ENCODE peak calls at places on chromosomes 6 and 20, in seven cellular contexts. V is B cell, Q is mesendoderm, E is sigmoid colon, H is psoas muscle, Z is EL, K is neural crest cell. P is an unnamed sample.

GRCh38 chr20:58753929-58754551 is 61.4 kb downstream of the NPEPL1 start:
- DNase-seq in V (no peak), Q (no peak), E (no peak), H (no peak), Z (no peak), K (no peak), P (no peak)

GRCh38 chr6:123913858-123914257 is 110.2 kb downstream of the NKAIN2 start:
- DNase-seq in V (no peak), Q (no peak), E (no peak), H (no peak), Z (no peak), K (no peak), P (no peak)

GRCh38 chr6:46407785-46408530 is 83.3 kb downstream of the RCAN2 start:
- DNase-seq in V (no peak), Q (no peak), E (no peak), H (no peak), Z (no peak), K (no peak), P (no peak)

GRCh38 chr6:44304282-44305199 is 8.6 kb downstream of the AARS2 start:
- DNase-seq in V (peak; percentile 75), Q (peak; percentile 70), E (no peak), H (peak; percentile 61), Z (peak; percentile 41), K (peak; percentile 48), P (no peak)

GRCh38 chr6:40845588-40845987 is 193.4 kb downstream of the UNC5CL start:
- DNase-seq in V (no peak), Q (peak; percentile 80), E (no peak), H (no peak), Z (peak; percentile 45), K (peak; percentile 57), P (peak; percentile 41)

GRCh38 chr20:35632539-35633115 is 17.0 kb downstream of the SPAG4 start:
- DNase-seq in V (no peak), Q (no peak), E (no peak), H (no peak), Z (no peak), K (no peak), P (no peak)

GRCh38 chr6:100446922-100447899 is 17.5 kb downstream of the SIM1 start:
- DNase-seq in V (no peak), Q (peak; percentile 47), E (no peak), H (no peak), Z (peak; percentile 65), K (no peak), P (no peak)

GRCh38 chr6:117976030-117976651 is 69.1 kb downstream of the SLC35F1 start:
- DNase-seq in V (no peak), Q (peak; percentile 83), E (no peak), H (no peak), Z (peak; percentile 38), K (peak; percentile 29), P (no peak)

GRCh38 chr20:55375920-55376319 is 629.4 kb downstream of the CBLN4 start:
- DNase-seq in V (no peak), Q (peak; percentile 23), E (no peak), H (no peak), Z (no peak), K (no peak), P (no peak)

GRCh38 chr6:111718326-111718725 is 112.6 kb upstream of the TRAF3IP2 start:
- DNase-seq in V (no peak), Q (no peak), E (no peak), H (no peak), Z (no peak), K (no peak), P (no peak)

GRCh38 chr6:125231133-125231532 is 70.6 kb downstream of the HDDC2 start:
- DNase-seq in V (no peak), Q (no peak), E (no peak), H (no peak), Z (no peak), K (no peak), P (no peak)

GRCh38 chr6:165456327-165456726 is 146.9 kb upstream of the C6orf118 start:
- DNase-seq in V (no peak), Q (no peak), E (no peak), H (no peak), Z (no peak), K (no peak), P (no peak)

GRCh38 chr6:163730496-163731210 is 316.1 kb downstream of the QKI start:
- DNase-seq in V (no peak), Q (no peak), E (peak; percentile 59), H (no peak), Z (no peak), K (no peak), P (no peak)

GRCh38 chr6:12066297-12066696 is 54.2 kb downstream of the HIVEP1 start:
- DNase-seq in V (no peak), Q (no peak), E (no peak), H (no peak), Z (peak; percentile 30), K (no peak), P (no peak)

GRCh38 chr6:39700362-39700761 is 24.8 kb downstream of the KIF6 start:
- DNase-seq in V (no peak), Q (no peak), E (no peak), H (no peak), Z (no peak), K (no peak), P (no peak)

GRCh38 chr6:114558153-114558552 is 215.3 kb upstream of the HS3ST5 start:
- DNase-seq in V (no peak), Q (no peak), E (no peak), H (no peak), Z (no peak), K (no peak), P (no peak)

GRCh38 chr20:59662856-59663512 is 58.6 kb downstream of the PHACTR3 start:
- DNase-seq in V (no peak), Q (no peak), E (no peak), H (no peak), Z (no peak), K (no peak), P (no peak)

GRCh38 chr6:3490622-3490980 is 33.8 kb upstream of the SLC22A23 start:
- DNase-seq in V (no peak), Q (no peak), E (no peak), H (no peak), Z (no peak), K (no peak), P (no peak)

GRCh38 chr6:24257282-24257681 is 100.6 kb downstream of the DCDC2 start:
- DNase-seq in V (no peak), Q (peak; percentile 39), E (no peak), H (no peak), Z (no peak), K (no peak), P (no peak)

GRCh38 chr20:46955601-46956556 is 61.2 kb downstream of the EYA2 start:
- DNase-seq in V (no peak), Q (no peak), E (no peak), H (no peak), Z (peak; percentile 36), K (no peak), P (no peak)

GRCh38 chr6:79544299-79544927 is 7.2 kb upstream of the LCA5 start:
- DNase-seq in V (no peak), Q (peak; percentile 35), E (no peak), H (no peak), Z (peak; percentile 16), K (no peak), P (no peak)

GRCh38 chr6:159828074-159828473 is 28.0 kb downstream of the PNLDC1 start:
- DNase-seq in V (no peak), Q (no peak), E (no peak), H (no peak), Z (peak; percentile 15), K (no peak), P (no peak)

GRCh38 chr6:79601020-79601609 is 30.0 kb upstream of the SH3BGRL2 start:
- DNase-seq in V (no peak), Q (no peak), E (no peak), H (no peak), Z (peak; percentile 59), K (no peak), P (no peak)

GRCh38 chr6:160022793-160023192 is 53.9 kb downstream of the IGF2R start:
- DNase-seq in V (no peak), Q (no peak), E (no peak), H (no peak), Z (no peak), K (no peak), P (no peak)

GRCh38 chr6:125983246-125983945 is 2.9 kb upstream of the TRMT11 start:
- DNase-seq in V (no peak), Q (no peak), E (no peak), H (no peak), Z (peak; percentile 76), K (no peak), P (no peak)

GRCh38 chr6:9192405-9192909 is 757.1 kb upstream of the SLC35B3 start:
- DNase-seq in V (no peak), Q (no peak), E (no peak), H (no peak), Z (no peak), K (no peak), P (no peak)

GRCh38 chr20:32972181-32973076 is 31.8 kb downstream of the SUN5 start:
- DNase-seq in V (peak; percentile 82), Q (peak; percentile 69), E (peak; percentile 60), H (no peak), Z (no peak), K (no peak), P (no peak)

GRCh38 chr6:55953384-55953783 is 78.0 kb upstream of the BMP5 start:
- DNase-seq in V (no peak), Q (no peak), E (no peak), H (no peak), Z (peak; percentile 54), K (no peak), P (no peak)

GRCh38 chr6:16320533-16321340 is 82.3 kb downstream of the GMPR start:
- DNase-seq in V (no peak), Q (no peak), E (no peak), H (peak; percentile 71), Z (peak; percentile 31), K (no peak), P (no peak)

GRCh38 chr6:45052325-45052724 is 275.8 kb upstream of the RUNX2 start:
- DNase-seq in V (no peak), Q (no peak), E (no peak), H (no peak), Z (no peak), K (no peak), P (no peak)

GRCh38 chr6:146592451-146592850 is 6.3 kb upstream of the ADGB start:
- DNase-seq in V (no peak), Q (no peak), E (no peak), H (no peak), Z (no peak), K (no peak), P (no peak)

GRCh38 chr6:38153511-38153910 is 334.0 kb downstream of the ZFAND3 start:
- DNase-seq in V (no peak), Q (no peak), E (no peak), H (no peak), Z (no peak), K (no peak), P (no peak)

GRCh38 chr6:96235927-96236326 is 220.2 kb downstream of the FUT9 start:
- DNase-seq in V (no peak), Q (no peak), E (no peak), H (no peak), Z (no peak), K (no peak), P (no peak)

GRCh38 chr20:60327971-60328660 is 369.9 kb downstream of the CDH26 start:
- DNase-seq in V (no peak), Q (no peak), E (no peak), H (no peak), Z (no peak), K (no peak), P (no peak)

GRCh38 chr6:32627831-32628230 is 9.4 kb upstream of the HLA-DQA1 start:
- DNase-seq in V (peak; percentile 15), Q (no peak), E (no peak), H (no peak), Z (no peak), K (no peak), P (no peak)

GRCh38 chr20:59351148-59352040 is 51.0 kb downstream of the EDN3 start:
- DNase-seq in V (no peak), Q (no peak), E (no peak), H (no peak), Z (peak; percentile 39), K (no peak), P (no peak)

GRCh38 chr6:1475169-1475568 is 85.8 kb downstream of the FOXF2 start:
- DNase-seq in V (no peak), Q (no peak), E (no peak), H (no peak), Z (no peak), K (no peak), P (no peak)